ENCODE peak calls at places on chromosomes 1 and 21, in nine cellular contexts. One of them, this sample, is unnamed. For H3K27me3, the result is how much of the 10 kb centered on the place peaks cover.

GRCh38 chr1:207323425-207323976 is 2.0 kb downstream of the CD55 start:
- DNase-seq in osteoblast: no peak
- DNase-seq in transverse colon: no peak
- DNase-seq in dorsolateral prefrontal cortex: no peak
- DNase-seq in heart right ventricle: no peak
- DNase-seq in breast epithelium: no peak
- DNase-seq in cardiac muscle cell: no peak
- DNase-seq in upper lobe of right lung: no peak
- DNase-seq in effector memory CD4-positive, alpha-beta T cell: no peak
- DNase-seq in this sample: no peak

GRCh38 chr1:207578796-207579435 is 66.0 kb upstream of the CR1L start:
- DNase-seq in osteoblast: no peak
- DNase-seq in transverse colon: no peak
- DNase-seq in dorsolateral prefrontal cortex: no peak
- DNase-seq in heart right ventricle: no peak
- DNase-seq in breast epithelium: no peak
- DNase-seq in cardiac muscle cell: no peak
- DNase-seq in upper lobe of right lung: no peak
- DNase-seq in effector memory CD4-positive, alpha-beta T cell: no peak
- DNase-seq in this sample: no peak

GRCh38 chr1:78095618-78096416 is 50.1 kb downstream of the GIPC2 start:
- DNase-seq in osteoblast: peak
- DNase-seq in transverse colon: no peak
- DNase-seq in dorsolateral prefrontal cortex: no peak
- DNase-seq in heart right ventricle: no peak
- DNase-seq in breast epithelium: no peak
- DNase-seq in cardiac muscle cell: no peak
- DNase-seq in upper lobe of right lung: no peak
- DNase-seq in effector memory CD4-positive, alpha-beta T cell: no peak
- DNase-seq in this sample: no peak

GRCh38 chr21:46151261-46151988 is 4.0 kb downstream of the FTCD start:
- DNase-seq in osteoblast: peak
- DNase-seq in transverse colon: peak
- DNase-seq in dorsolateral prefrontal cortex: no peak
- DNase-seq in heart right ventricle: no peak
- DNase-seq in breast epithelium: no peak
- DNase-seq in cardiac muscle cell: no peak
- DNase-seq in upper lobe of right lung: peak
- DNase-seq in effector memory CD4-positive, alpha-beta T cell: no peak
- DNase-seq in this sample: peak

GRCh38 chr1:27521336-27522147 is 31.6 kb upstream of the WASF2 start:
- DNase-seq in osteoblast: peak
- DNase-seq in transverse colon: no peak
- DNase-seq in dorsolateral prefrontal cortex: peak
- DNase-seq in heart right ventricle: no peak
- DNase-seq in breast epithelium: no peak
- DNase-seq in cardiac muscle cell: no peak
- DNase-seq in upper lobe of right lung: no peak
- DNase-seq in effector memory CD4-positive, alpha-beta T cell: peak
- DNase-seq in this sample: no peak

GRCh38 chr1:29586991-29587745 is 350.8 kb downstream of the PTPRU start:
- DNase-seq in osteoblast: no peak
- DNase-seq in transverse colon: no peak
- DNase-seq in dorsolateral prefrontal cortex: no peak
- DNase-seq in heart right ventricle: no peak
- DNase-seq in breast epithelium: no peak
- DNase-seq in cardiac muscle cell: no peak
- DNase-seq in upper lobe of right lung: no peak
- DNase-seq in effector memory CD4-positive, alpha-beta T cell: no peak
- DNase-seq in this sample: no peak

GRCh38 chr21:34544032-34544496 is 32.1 kb upstream of the KCNE1 start:
- DNase-seq in osteoblast: peak
- DNase-seq in transverse colon: peak
- DNase-seq in dorsolateral prefrontal cortex: no peak
- DNase-seq in heart right ventricle: peak
- DNase-seq in breast epithelium: peak
- DNase-seq in cardiac muscle cell: peak
- DNase-seq in upper lobe of right lung: peak
- DNase-seq in effector memory CD4-positive, alpha-beta T cell: no peak
- DNase-seq in this sample: peak

GRCh38 chr1:151779852-151780251 is 10.4 kb downstream of the TDRKH start:
- DNase-seq in osteoblast: no peak
- DNase-seq in transverse colon: no peak
- DNase-seq in dorsolateral prefrontal cortex: no peak
- DNase-seq in heart right ventricle: no peak
- DNase-seq in breast epithelium: no peak
- DNase-seq in cardiac muscle cell: no peak
- DNase-seq in upper lobe of right lung: no peak
- DNase-seq in effector memory CD4-positive, alpha-beta T cell: no peak
- DNase-seq in this sample: no peak

GRCh38 chr1:152999818-153000217 is 1.7 kb upstream of the SPRR3 start:
- DNase-seq in osteoblast: no peak
- DNase-seq in transverse colon: no peak
- DNase-seq in dorsolateral prefrontal cortex: no peak
- DNase-seq in heart right ventricle: no peak
- DNase-seq in breast epithelium: no peak
- DNase-seq in cardiac muscle cell: no peak
- DNase-seq in upper lobe of right lung: no peak
- DNase-seq in effector memory CD4-positive, alpha-beta T cell: no peak
- DNase-seq in this sample: no peak

GRCh38 chr1:4109626-4109940 is 209.5 kb upstream of the C1orf174 start:
- DNase-seq in osteoblast: no peak
- DNase-seq in transverse colon: no peak
- DNase-seq in dorsolateral prefrontal cortex: peak
- DNase-seq in heart right ventricle: no peak
- DNase-seq in breast epithelium: no peak
- DNase-seq in cardiac muscle cell: no peak
- DNase-seq in upper lobe of right lung: peak
- DNase-seq in effector memory CD4-positive, alpha-beta T cell: no peak
- DNase-seq in this sample: no peak

GRCh38 chr1:167496962-167497619 is 21.2 kb downstream of the CD247 start:
- DNase-seq in osteoblast: no peak
- DNase-seq in transverse colon: no peak
- DNase-seq in dorsolateral prefrontal cortex: no peak
- DNase-seq in heart right ventricle: no peak
- DNase-seq in breast epithelium: no peak
- DNase-seq in cardiac muscle cell: no peak
- DNase-seq in upper lobe of right lung: no peak
- DNase-seq in effector memory CD4-positive, alpha-beta T cell: no peak
- DNase-seq in this sample: no peak

GRCh38 chr1:53944469-53945182 is 873 bp downstream of the IFT25 start:
- DNase-seq in osteoblast: peak
- DNase-seq in transverse colon: no peak
- DNase-seq in dorsolateral prefrontal cortex: no peak
- DNase-seq in heart right ventricle: no peak
- DNase-seq in breast epithelium: no peak
- DNase-seq in cardiac muscle cell: no peak
- DNase-seq in upper lobe of right lung: no peak
- DNase-seq in effector memory CD4-positive, alpha-beta T cell: no peak
- DNase-seq in this sample: no peak

GRCh38 chr1:75475709-75476108 is 135.2 kb downstream of the SLC44A5 start:
- DNase-seq in osteoblast: no peak
- DNase-seq in transverse colon: no peak
- DNase-seq in dorsolateral prefrontal cortex: no peak
- DNase-seq in heart right ventricle: no peak
- DNase-seq in breast epithelium: no peak
- DNase-seq in cardiac muscle cell: no peak
- DNase-seq in upper lobe of right lung: no peak
- DNase-seq in effector memory CD4-positive, alpha-beta T cell: no peak
- DNase-seq in this sample: no peak
- H3K27ac ChIP-seq in osteoblast: no peak
- H3K27ac ChIP-seq in transverse colon: no peak
- H3K27ac ChIP-seq in dorsolateral prefrontal cortex: no peak
- H3K27ac ChIP-seq in heart right ventricle: no peak
- H3K27ac ChIP-seq in breast epithelium: no peak
- H3K27ac ChIP-seq in cardiac muscle cell: no peak
- H3K27ac ChIP-seq in upper lobe of right lung: no peak
- H3K27ac ChIP-seq in effector memory CD4-positive, alpha-beta T cell: no peak
- H3K27ac ChIP-seq in this sample: no peak

GRCh38 chr1:38527373-38527966 is 332.1 kb downstream of the RRAGC start:
- DNase-seq in osteoblast: no peak
- DNase-seq in transverse colon: peak
- DNase-seq in dorsolateral prefrontal cortex: no peak
- DNase-seq in heart right ventricle: no peak
- DNase-seq in breast epithelium: peak
- DNase-seq in cardiac muscle cell: no peak
- DNase-seq in upper lobe of right lung: no peak
- DNase-seq in effector memory CD4-positive, alpha-beta T cell: no peak
- DNase-seq in this sample: peak

GRCh38 chr1:38524025-38524641 is 335.4 kb downstream of the RRAGC start:
- DNase-seq in osteoblast: no peak
- DNase-seq in transverse colon: no peak
- DNase-seq in dorsolateral prefrontal cortex: no peak
- DNase-seq in heart right ventricle: no peak
- DNase-seq in breast epithelium: no peak
- DNase-seq in cardiac muscle cell: no peak
- DNase-seq in upper lobe of right lung: no peak
- DNase-seq in effector memory CD4-positive, alpha-beta T cell: no peak
- DNase-seq in this sample: no peak

GRCh38 chr1:38525343-38525948 is 334.1 kb downstream of the RRAGC start:
- DNase-seq in osteoblast: no peak
- DNase-seq in transverse colon: no peak
- DNase-seq in dorsolateral prefrontal cortex: no peak
- DNase-seq in heart right ventricle: no peak
- DNase-seq in breast epithelium: no peak
- DNase-seq in cardiac muscle cell: no peak
- DNase-seq in upper lobe of right lung: no peak
- DNase-seq in effector memory CD4-positive, alpha-beta T cell: no peak
- DNase-seq in this sample: no peak

GRCh38 chr1:38528600-38528999 is 331.0 kb downstream of the RRAGC start:
- DNase-seq in osteoblast: no peak
- DNase-seq in transverse colon: no peak
- DNase-seq in dorsolateral prefrontal cortex: no peak
- DNase-seq in heart right ventricle: no peak
- DNase-seq in breast epithelium: no peak
- DNase-seq in cardiac muscle cell: no peak
- DNase-seq in upper lobe of right lung: no peak
- DNase-seq in effector memory CD4-positive, alpha-beta T cell: no peak
- DNase-seq in this sample: no peak

GRCh38 chr1:38526046-38526445 is 333.5 kb downstream of the RRAGC start:
- DNase-seq in osteoblast: no peak
- DNase-seq in transverse colon: no peak
- DNase-seq in dorsolateral prefrontal cortex: no peak
- DNase-seq in heart right ventricle: no peak
- DNase-seq in breast epithelium: no peak
- DNase-seq in cardiac muscle cell: no peak
- DNase-seq in upper lobe of right lung: no peak
- DNase-seq in effector memory CD4-positive, alpha-beta T cell: no peak
- DNase-seq in this sample: no peak
- H3K27me3 ChIP-seq in osteoblast: under half
- H3K27me3 ChIP-seq in transverse colon: under half
- H3K27me3 ChIP-seq in dorsolateral prefrontal cortex: under half
- H3K27me3 ChIP-seq in heart right ventricle: half or more
- H3K27me3 ChIP-seq in breast epithelium: under half
- H3K27me3 ChIP-seq in cardiac muscle cell: under half
- H3K27me3 ChIP-seq in upper lobe of right lung: under half
- H3K27me3 ChIP-seq in effector memory CD4-positive, alpha-beta T cell: under half
- H3K27me3 ChIP-seq in this sample: under half

DNA sequence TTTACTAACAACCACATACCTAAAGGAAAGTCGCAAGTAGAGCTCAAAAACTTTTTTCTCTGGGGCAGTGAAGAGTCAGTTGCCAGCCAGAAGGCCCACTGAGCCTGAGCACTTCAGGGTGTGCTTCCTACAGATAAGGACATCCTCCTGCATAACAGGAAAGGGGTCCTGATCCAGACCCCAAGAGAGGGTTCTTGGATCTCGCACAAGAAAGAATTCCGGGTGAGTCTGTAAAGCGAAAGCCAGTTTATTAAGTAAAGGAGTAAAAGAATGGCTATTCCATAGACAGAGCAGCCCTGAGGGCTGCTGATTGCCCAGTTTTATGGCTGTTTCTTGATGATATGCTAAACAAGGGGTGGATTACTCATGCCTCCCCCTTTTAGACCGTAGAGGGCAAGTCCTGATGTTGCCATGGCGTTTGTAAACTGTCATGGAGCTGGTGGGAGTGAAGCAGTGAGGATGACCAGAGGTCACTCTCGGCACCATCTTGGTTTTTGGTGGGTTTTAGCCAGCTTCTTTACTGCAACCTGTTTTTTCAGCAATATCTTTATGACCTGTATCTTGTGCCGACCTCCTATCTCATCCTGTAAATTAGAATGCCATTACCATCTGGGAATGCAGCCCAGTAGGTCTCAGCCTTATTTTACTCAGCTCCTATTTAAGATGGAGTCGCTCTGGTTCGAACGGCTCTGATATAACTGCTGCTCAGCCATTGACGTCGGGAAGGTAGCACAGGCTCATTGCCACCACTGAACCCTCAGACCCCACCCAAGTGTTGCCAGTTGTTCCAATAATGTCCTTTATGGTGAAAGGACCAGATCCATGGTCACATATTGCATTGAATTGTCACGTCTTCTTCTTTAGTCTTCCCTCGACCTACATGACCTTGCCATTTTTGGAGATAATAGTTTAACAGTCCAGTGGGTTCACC is 96.6 kb upstream of the ERRFI1 start:
- DNase-seq in osteoblast: no peak
- DNase-seq in transverse colon: no peak
- DNase-seq in dorsolateral prefrontal cortex: no peak
- DNase-seq in heart right ventricle: no peak
- DNase-seq in breast epithelium: no peak
- DNase-seq in cardiac muscle cell: no peak
- DNase-seq in upper lobe of right lung: no peak
- DNase-seq in effector memory CD4-positive, alpha-beta T cell: no peak
- DNase-seq in this sample: no peak
- H3K27ac ChIP-seq in osteoblast: peak
- H3K27ac ChIP-seq in transverse colon: peak
- H3K27ac ChIP-seq in dorsolateral prefrontal cortex: peak
- H3K27ac ChIP-seq in heart right ventricle: no peak
- H3K27ac ChIP-seq in breast epithelium: peak
- H3K27ac ChIP-seq in cardiac muscle cell: no peak
- H3K27ac ChIP-seq in upper lobe of right lung: peak
- H3K27ac ChIP-seq in effector memory CD4-positive, alpha-beta T cell: no peak
- H3K27ac ChIP-seq in this sample: peak

GRCh38 chr1:155082941-155083541 is 4.4 kb downstream of the EFNA3 start:
- DNase-seq in osteoblast: peak
- DNase-seq in transverse colon: peak
- DNase-seq in dorsolateral prefrontal cortex: no peak
- DNase-seq in heart right ventricle: no peak
- DNase-seq in breast epithelium: peak
- DNase-seq in cardiac muscle cell: no peak
- DNase-seq in upper lobe of right lung: no peak
- DNase-seq in effector memory CD4-positive, alpha-beta T cell: no peak
- DNase-seq in this sample: no peak
- H3K27me3 ChIP-seq in osteoblast: half or more
- H3K27me3 ChIP-seq in transverse colon: half or more
- H3K27me3 ChIP-seq in dorsolateral prefrontal cortex: under half
- H3K27me3 ChIP-seq in heart right ventricle: half or more
- H3K27me3 ChIP-seq in breast epithelium: under half
- H3K27me3 ChIP-seq in cardiac muscle cell: under half
- H3K27me3 ChIP-seq in upper lobe of right lung: half or more
- H3K27me3 ChIP-seq in effector memory CD4-positive, alpha-beta T cell: under half
- H3K27me3 ChIP-seq in this sample: half or more

This sample was measured in lower lobe of right lung.